ENCODE peak calls at places on chromosomes 4 and X, in four cellular contexts. One of them, this sample, is unnamed.

GRCh38 chrX:130654409-130654970 is 248.5 kb downstream of the ENOX2 start:
- DNase-seq in HCT116: no peak
- DNase-seq in K562: no peak
- DNase-seq in HepG2: no peak
- DNase-seq in this sample: no peak

GRCh38 chr4:38113136-38113535 is 152.9 kb downstream of the PTTG2 start:
- DNase-seq in K562: no peak
- DNase-seq in HCT116: no peak
- DNase-seq in HepG2: no peak
- DNase-seq in this sample: no peak

GRCh38 chr4:41058426-41058825 is 155.9 kb downstream of the APBB2 start:
- DNase-seq in HCT116: no peak
- DNase-seq in K562: no peak
- DNase-seq in HepG2: no peak
- DNase-seq in this sample: no peak

GRCh38 chr4:69054578-69055200 is 41.6 kb upstream of the UGT2B7 start:
- DNase-seq in HCT116: peak
- DNase-seq in HepG2: peak
- DNase-seq in K562: no peak
- DNase-seq in this sample: peak

GRCh38 chr4:184884863-184885262 is 59.1 kb upstream of the ACSL1 start:
- DNase-seq in K562: no peak
- DNase-seq in HepG2: peak
- DNase-seq in HCT116: no peak
- DNase-seq in this sample: no peak

GRCh38 chrX:80747832-80748231 is 61.8 kb downstream of the BRWD3 start:
- DNase-seq in HCT116: no peak
- DNase-seq in HepG2: no peak
- DNase-seq in K562: no peak
- DNase-seq in this sample: no peak

GRCh38 chr4:111778543-111778942 is 366.7 kb upstream of the FAM241A start:
- DNase-seq in K562: no peak
- DNase-seq in HepG2: no peak
- DNase-seq in HCT116: peak
- DNase-seq in this sample: no peak

GRCh38 chr4:134057356-134057755 is 144.2 kb downstream of the PABPC4L start:
- DNase-seq in HepG2: no peak
- DNase-seq in K562: no peak
- DNase-seq in HCT116: no peak
- DNase-seq in this sample: no peak

GRCh38 chrX:129600981-129601424 is 53.8 kb downstream of the APLN start:
- DNase-seq in K562: peak
- DNase-seq in HepG2: peak
- DNase-seq in HCT116: no peak
- DNase-seq in this sample: no peak

GRCh38 chr4:110475881-110476818 is at the start of gene ENPEP:
- DNase-seq in HepG2: no peak
- DNase-seq in K562: no peak
- DNase-seq in HCT116: no peak
- DNase-seq in this sample: no peak

GRCh38 chrX:106999002-106999975 is 723 bp downstream of the MORC4 start:
- DNase-seq in K562: no peak
- DNase-seq in HepG2: peak
- DNase-seq in HCT116: peak
- DNase-seq in this sample: peak

GRCh38 chr4:44447563-44448504 is 775 bp downstream of the KCTD8 start:
- DNase-seq in K562: no peak
- DNase-seq in HCT116: no peak
- DNase-seq in HepG2: no peak
- DNase-seq in this sample: no peak

GRCh38 chrX:49077941-49078340 is 1.7 kb downstream of the WDR45 start:
- DNase-seq in HepG2: no peak
- DNase-seq in HCT116: no peak
- DNase-seq in K562: no peak
- DNase-seq in this sample: no peak
- TF ChIP-seq TCF7L2 in HepG2: no peak
- TF ChIP-seq TCF7L2 in HCT116: no peak
- TF ChIP-seq TCF7L2 in K562: no peak
- TF ChIP-seq TCF7L2 in this sample: no peak

GRCh38 chr4:54933579-54933978 is 191.8 kb downstream of the KDR start:
- DNase-seq in K562: no peak
- DNase-seq in HepG2: no peak
- DNase-seq in HCT116: no peak
- DNase-seq in this sample: no peak

GRCh38 chr4:54930226-54930625 is 195.2 kb downstream of the KDR start:
- DNase-seq in K562: no peak
- DNase-seq in HCT116: no peak
- DNase-seq in HepG2: no peak
- DNase-seq in this sample: no peak

GRCh38 chr4:54924891-54925290 is 200.5 kb downstream of the KDR start:
- DNase-seq in HCT116: no peak
- DNase-seq in K562: no peak
- DNase-seq in HepG2: no peak
- DNase-seq in this sample: no peak

DNA sequence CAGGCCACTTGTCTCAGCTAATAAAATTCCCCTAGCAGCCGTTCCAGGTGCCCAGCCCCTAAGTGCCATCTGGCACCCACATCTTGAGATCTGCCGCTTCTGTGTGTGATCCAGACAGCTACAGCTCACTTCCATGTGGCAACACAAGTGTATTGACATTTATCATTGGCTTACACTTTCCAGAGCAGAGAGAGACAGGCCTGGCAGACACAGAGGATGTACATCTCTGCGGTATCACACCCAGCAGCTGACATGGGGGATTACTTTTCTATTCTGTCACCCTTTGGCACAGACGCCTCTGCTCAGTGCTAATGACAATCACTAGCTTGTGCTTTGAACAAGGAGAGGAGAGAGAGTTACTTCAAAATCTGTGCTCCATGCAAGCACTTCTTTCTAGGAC is 195.9 kb downstream of the KDR start:
- DNase-seq in K562: no peak
- DNase-seq in HCT116: no peak
- DNase-seq in HepG2: no peak
- DNase-seq in this sample: no peak
- TF ChIP-seq SIN3A in K562: no peak
- TF ChIP-seq SIN3A in HCT116: no peak
- TF ChIP-seq SIN3A in HepG2: no peak
- TF ChIP-seq SIN3A in this sample: no peak

DNA sequence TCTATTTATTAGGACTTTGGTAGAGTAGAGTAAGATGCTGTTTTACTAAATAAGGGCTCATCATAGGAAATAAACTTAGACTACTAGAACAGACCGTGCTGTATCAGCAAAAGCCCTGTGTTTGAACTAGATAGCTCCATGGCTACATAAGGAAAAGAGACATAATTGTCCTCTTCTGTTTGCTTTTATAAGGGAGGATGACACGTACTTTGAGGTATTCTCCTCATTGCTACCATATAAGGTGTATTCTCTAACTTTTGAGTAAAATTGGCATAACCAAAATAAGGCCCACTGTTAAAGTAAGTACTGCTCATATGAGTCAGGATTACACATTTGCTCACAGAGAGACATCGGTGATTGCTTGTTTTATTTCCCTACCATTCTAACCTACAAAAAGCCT is 64.3 kb downstream of the PDLIM5 start:
- DNase-seq in HCT116: no peak
- DNase-seq in K562: no peak
- DNase-seq in HepG2: peak
- DNase-seq in this sample: no peak
- TF ChIP-seq TCF7L2 in HCT116: no peak
- TF ChIP-seq TCF7L2 in K562: no peak
- TF ChIP-seq TCF7L2 in HepG2: no peak
- TF ChIP-seq TCF7L2 in this sample: no peak

DNA sequence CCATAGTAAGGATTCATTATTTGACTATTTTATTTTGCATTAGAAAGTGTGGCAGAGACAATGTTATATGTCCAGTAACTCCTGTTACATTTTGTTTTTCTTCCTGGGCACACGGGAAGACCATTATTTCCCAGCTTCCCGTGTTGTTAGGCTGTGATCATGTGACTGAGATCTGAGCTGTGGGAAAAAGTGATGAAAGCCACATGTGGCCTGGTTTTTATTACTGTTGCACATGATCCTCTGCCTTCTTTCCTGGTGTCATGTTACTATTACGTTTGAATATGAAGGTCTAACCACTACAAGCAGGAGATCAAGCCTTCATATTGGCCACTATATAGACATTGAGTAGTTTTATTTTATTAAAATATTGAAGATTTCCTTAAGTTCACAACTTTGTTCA is 28.2 kb upstream of the MID1 start:
- DNase-seq in K562: no peak
- DNase-seq in HepG2: no peak
- DNase-seq in HCT116: no peak
- DNase-seq in this sample: no peak
- TF ChIP-seq SIN3A in K562: no peak
- TF ChIP-seq SIN3A in HepG2: no peak
- TF ChIP-seq SIN3A in HCT116: no peak
- TF ChIP-seq SIN3A in this sample: no peak

GRCh38 chr4:146975535-146975934 is 29.9 kb upstream of the TTC29 start:
- DNase-seq in K562: no peak
- DNase-seq in HepG2: no peak
- DNase-seq in HCT116: no peak
- DNase-seq in this sample: no peak
- TF ChIP-seq TCF7L2 in K562: no peak
- TF ChIP-seq TCF7L2 in HepG2: no peak
- TF ChIP-seq TCF7L2 in HCT116: no peak
- TF ChIP-seq TCF7L2 in this sample: no peak

DNA sequence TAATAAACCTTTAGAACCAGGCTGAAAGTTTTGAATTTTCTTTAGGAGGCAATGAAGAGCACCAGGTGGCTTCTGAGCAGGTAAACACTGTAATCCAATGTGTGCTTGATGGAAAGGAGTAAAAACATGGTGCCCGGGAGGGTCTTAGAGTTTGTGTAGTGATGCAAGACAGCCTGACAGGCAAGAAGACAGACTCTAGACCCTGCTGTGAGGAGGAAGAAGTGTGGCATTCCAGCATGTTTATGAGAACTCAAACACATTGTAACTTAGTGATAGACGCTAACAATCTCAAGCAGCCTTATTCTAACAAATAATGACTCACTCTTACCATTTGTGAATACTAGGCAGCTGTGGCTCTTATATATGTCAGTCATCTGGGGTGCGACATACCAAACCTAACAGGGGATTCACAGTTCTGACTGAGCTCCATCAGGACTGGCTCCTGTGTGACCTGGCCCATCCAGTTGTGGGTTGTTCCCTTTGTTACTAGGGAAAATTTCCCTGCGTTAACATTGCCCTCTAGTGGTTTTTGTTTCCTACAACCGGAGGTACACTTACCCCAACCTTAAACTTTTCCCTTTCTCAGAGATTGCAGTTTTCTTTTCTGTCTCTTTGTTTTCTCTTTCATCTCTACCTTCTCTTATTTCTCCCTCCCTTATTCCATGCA is 53.8 kb downstream of the VSIG4 start:
- DNase-seq in K562: peak
- DNase-seq in HepG2: peak
- DNase-seq in HCT116: peak
- DNase-seq in this sample: peak
- TF ChIP-seq SIN3A in K562: no peak
- TF ChIP-seq SIN3A in HepG2: no peak
- TF ChIP-seq SIN3A in HCT116: no peak
- TF ChIP-seq SIN3A in this sample: no peak